ENCODE peak calls at places on chromosomes 16 and 17, in four cellular contexts. O, P, D and A are unnamed samples.

GRCh38 chr17:69450131-69450530 is 35.6 kb downstream of the MAP2K6 start:
- DNase-seq in O (no peak), P (no peak), D (no peak), A (no peak)

GRCh38 chr16:87924041-87924851 is 12.1 kb downstream of the CA5A start:
- DNase-seq in O (no peak), D (no peak), P (no peak), A (no peak)

GRCh38 chr16:75254359-75254837 is 3.0 kb upstream of the BCAR1 start:
- DNase-seq in D (peak; percentile 67), O (no peak), P (peak; percentile 22), A (no peak)

GRCh38 chr17:38982858-38983746 is 15.9 kb upstream of the FBXO47 start:
- DNase-seq in O (peak; percentile 43), P (peak; percentile 54), D (peak; percentile 74), A (peak; percentile 55)

GRCh38 chr16:69476920-69477418 is 52.5 kb downstream of the CYB5B start:
- DNase-seq in P (no peak), O (no peak), D (peak; percentile 84), A (peak; percentile 32)

GRCh38 chr16:64900029-64900428 is 221.8 kb downstream of the CDH11 start:
- DNase-seq in O (no peak), P (no peak), D (no peak), A (no peak)

GRCh38 chr16:74625500-74626350 is 18.8 kb upstream of the GLG1 start:
- DNase-seq in P (no peak), D (no peak), O (no peak), A (no peak)

GRCh38 chr17:51056813-51057510 is 63.7 kb downstream of the SPAG9 start:
- DNase-seq in D (peak; percentile 84), O (peak; percentile 33), P (no peak), A (peak; percentile 44)

GRCh38 chr16:11367483-11367906 is 22.2 kb downstream of the RMI2 start:
- DNase-seq in P (no peak), D (no peak), O (no peak), A (no peak)

GRCh38 chr16:11374255-11374654 is 29.0 kb downstream of the RMI2 start:
- DNase-seq in P (no peak), D (no peak), O (no peak), A (no peak)

GRCh38 chr16:11372924-11373306 is 27.7 kb downstream of the RMI2 start:
- DNase-seq in O (no peak), D (no peak), P (no peak), A (no peak)

GRCh38 chr16:11372073-11372923 is 27.0 kb downstream of the RMI2 start:
- DNase-seq in O (no peak), D (no peak), P (no peak), A (no peak)

GRCh38 chr16:11370084-11370931 is 25.0 kb downstream of the RMI2 start:
- DNase-seq in O (no peak), P (no peak), D (no peak), A (no peak)
- H3K4me1 ChIP-seq in O (no peaks in the 10 kb centered on the region), P (no peaks in the 10 kb centered on the region), D (no peaks in the 10 kb centered on the region), A (no peaks in the 10 kb centered on the region)

DNA sequence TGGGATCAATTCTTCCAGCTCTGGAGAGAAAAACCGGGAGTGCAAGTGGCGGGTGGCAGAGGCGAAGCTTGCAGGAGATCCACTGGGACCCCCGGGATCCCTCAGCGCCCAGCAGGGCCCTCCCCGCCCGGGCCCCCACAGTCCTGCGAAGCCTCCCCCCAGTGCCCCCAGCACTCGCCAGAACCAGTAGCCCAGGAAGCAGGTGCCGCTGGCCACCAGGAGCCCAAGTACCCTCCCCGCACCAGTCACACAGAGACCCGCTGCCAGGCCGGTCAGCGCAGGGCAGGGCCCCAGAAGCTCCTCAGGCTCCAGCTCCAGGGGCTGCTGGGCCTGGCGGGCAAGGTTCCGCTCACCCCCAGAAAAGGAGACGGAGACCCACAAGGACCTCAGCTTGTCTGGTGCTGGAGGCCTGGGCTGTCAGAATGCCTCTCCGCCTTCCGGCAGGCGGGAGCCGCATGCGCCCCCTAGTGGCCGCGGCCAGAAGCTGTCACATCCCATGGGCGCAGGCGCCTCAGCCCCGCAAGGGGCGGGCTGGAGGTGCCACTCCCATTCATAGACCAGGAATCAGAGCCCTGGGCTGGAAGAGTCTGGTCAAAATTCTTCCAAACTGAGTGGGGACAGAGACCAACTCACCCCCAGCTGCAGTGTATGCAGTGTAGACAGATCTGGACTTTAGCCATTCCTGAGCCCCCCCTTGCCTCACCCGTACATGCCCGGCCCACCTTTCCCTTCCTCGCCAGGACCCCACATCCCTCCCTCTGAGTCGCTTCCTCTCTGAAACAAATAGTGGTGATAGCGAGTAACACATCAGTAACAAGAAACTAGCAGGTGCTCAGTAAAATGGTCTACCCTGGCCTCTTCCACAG is 1002.3 kb downstream of the KCNJ18 start:
- DNase-seq in O (no peak), P (no peak), D (no peak), A (peak; percentile 21)
- H3K9me3 ChIP-seq in O (no peaks in the 10 kb centered on the region), P (no peaks in the 10 kb centered on the region), D (no peaks in the 10 kb centered on the region), A (no peaks in the 10 kb centered on the region)

GRCh38 chr16:82793550-82794244 is 166.9 kb downstream of the CDH13 start:
- DNase-seq in D (no peak), O (no peak), P (no peak), A (no peak)

GRCh38 chr16:82788919-82789318 is 162.2 kb downstream of the CDH13 start:
- DNase-seq in D (no peak), O (no peak), P (no peak), A (no peak)

GRCh38 chr16:82796047-82796446 is 169.3 kb downstream of the CDH13 start:
- DNase-seq in O (no peak), D (no peak), P (no peak), A (no peak)

GRCh38 chr16:82788225-82788624 is 161.5 kb downstream of the CDH13 start:
- DNase-seq in D (no peak), O (no peak), P (no peak), A (no peak)

DNA sequence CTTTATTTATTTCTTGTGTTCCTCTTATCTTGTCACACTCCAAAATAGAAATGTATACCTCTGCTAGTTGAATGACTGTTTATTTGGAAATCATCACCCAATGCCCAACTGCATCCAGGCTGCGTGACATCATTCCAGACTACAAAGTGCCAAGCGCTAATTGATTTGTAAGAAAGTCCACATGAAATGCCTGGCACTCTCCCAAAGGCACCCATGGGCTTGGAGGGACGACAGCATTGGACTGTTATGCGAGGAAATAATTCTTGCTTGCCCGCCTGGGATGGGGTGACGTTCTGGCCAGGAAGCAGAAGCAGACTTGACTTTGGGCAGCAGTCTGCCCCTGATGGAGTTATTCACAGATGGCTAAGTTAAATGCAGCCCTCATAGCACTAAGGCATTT is 165.9 kb downstream of the CDH13 start:
- DNase-seq in O (no peak), D (no peak), P (no peak), A (no peak)
- H3K4me1 ChIP-seq in O (no peaks in the 10 kb centered on the region), D (no peaks in the 10 kb centered on the region), P (no peaks in the 10 kb centered on the region), A (no peaks in the 10 kb centered on the region)

DNA sequence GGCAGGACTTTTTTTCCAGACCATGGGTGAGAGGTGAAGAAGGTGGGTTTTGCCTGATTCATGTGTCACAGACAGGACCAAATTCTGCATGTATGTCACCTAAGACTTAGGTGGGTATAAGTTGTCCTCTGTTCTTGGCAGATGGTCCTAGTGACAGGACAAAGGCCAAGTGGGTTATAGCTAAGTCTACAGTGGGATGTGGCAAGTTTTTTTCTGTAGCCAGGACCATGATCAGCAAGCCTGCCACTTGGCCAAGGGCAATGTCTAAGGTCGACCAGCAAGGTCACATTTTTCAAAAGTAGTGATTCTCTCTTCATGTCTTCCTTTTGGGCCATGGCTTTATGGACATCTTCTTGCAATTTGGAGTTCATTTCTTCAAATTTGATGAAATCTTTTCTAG is 20.2 kb downstream of the ZNF267 start:
- DNase-seq in P (no peak), O (no peak), D (no peak), A (no peak)
- H3K9me3 ChIP-seq in P (no peaks in the 10 kb centered on the region), O (no peaks in the 10 kb centered on the region), D (peaks cover 5% of the 10 kb centered on the region), A (no peaks in the 10 kb centered on the region)

DNA sequence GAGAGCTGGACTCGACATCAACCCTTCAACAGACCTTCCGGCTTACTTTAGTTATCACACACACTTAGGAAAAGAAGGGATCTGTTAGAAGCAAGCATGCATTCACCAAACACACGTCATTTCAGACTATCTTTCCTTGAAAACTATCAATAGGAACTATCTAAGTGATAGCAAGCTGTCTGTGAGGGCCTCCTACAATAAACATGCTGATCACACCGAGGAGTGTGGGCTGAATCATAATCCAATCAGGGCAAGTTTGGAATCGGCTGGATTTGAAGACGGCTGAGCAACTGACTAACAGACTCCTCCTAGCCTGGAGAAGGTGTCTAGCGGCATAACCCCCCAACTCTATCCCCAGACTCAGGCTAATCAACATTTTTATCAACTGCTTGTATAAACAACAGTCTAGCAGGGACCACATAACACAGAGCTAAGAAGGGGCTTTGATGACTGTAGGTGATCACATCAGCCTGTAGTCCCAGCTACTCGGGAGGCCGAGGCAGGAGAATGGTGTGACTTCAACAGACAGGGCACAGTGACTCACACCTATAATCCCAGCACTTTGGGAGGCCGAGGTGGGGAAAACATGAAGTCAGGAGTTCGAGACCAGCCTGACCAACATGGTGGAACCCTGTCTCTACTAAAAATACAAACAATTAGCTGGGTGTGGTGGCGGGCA is 14.1 kb downstream of the NXN start:
- DNase-seq in D (peak; percentile 19), P (no peak), O (no peak), A (no peak)
- H3K4me1 ChIP-seq in D (peaks cover 2% of the 10 kb centered on the region), P (no peaks in the 10 kb centered on the region), O (peaks cover 5% of the 10 kb centered on the region), A (no peaks in the 10 kb centered on the region)

GRCh38 chr17:60493847-60494321 is 32.2 kb downstream of the APPBP2 start:
- DNase-seq in P (no peak), O (no peak), D (no peak), A (no peak)
- H3K9me3 ChIP-seq in P (no peaks in the 10 kb centered on the region), O (no peaks in the 10 kb centered on the region), D (no peaks in the 10 kb centered on the region), A (no peaks in the 10 kb centered on the region)